ENCODE peak calls at places on chromosomes 4 and X, in four cellular contexts. F is K562, V is H1, K is GM12878. Y is an unnamed sample. For H3K4me1, the result is how much of the 10 kb centered on the place peaks cover.

GRCh38 chr4:186657766-186658165 is 65.9 kb downstream of the FAT1 start:
- DNase-seq in F (no peak), V (no peak), K (no peak), Y (peak)

GRCh38 chr4:2875556-2875955 is 31.9 kb downstream of the ADD1 start:
- DNase-seq in F (no peak), V (no peak), K (no peak), Y (no peak)

GRCh38 chr4:177554966-177555574 is 112.8 kb upstream of the AGA start:
- DNase-seq in F (peak), V (no peak), K (no peak), Y (no peak)

GRCh38 chr4:61200991-61201526 is 933 bp downstream of the ADGRL3 start:
- DNase-seq in F (no peak), V (no peak), K (no peak), Y (no peak)

GRCh38 chr4:2788532-2789103 is 4.3 kb upstream of the SH3BP2 start:
- DNase-seq in F (peak), V (no peak), K (no peak), Y (no peak)

GRCh38 chr4:16783119-16783518 is 115.3 kb downstream of the LDB2 start:
- DNase-seq in F (no peak), V (no peak), K (no peak), Y (no peak)

GRCh38 chr4:13476915-13477314 is 7.2 kb downstream of the RAB28 start:
- DNase-seq in F (no peak), V (no peak), K (no peak), Y (no peak)

GRCh38 chr4:106329027-106329618 is 12.8 kb downstream of the AIMP1 start:
- DNase-seq in F (peak), V (no peak), K (no peak), Y (peak)

GRCh38 chr4:37771771-37772170 is 54.7 kb upstream of the PGM2 start:
- DNase-seq in F (no peak), V (no peak), K (no peak), Y (no peak)

GRCh38 chr4:185932491-185932890 is 120.5 kb upstream of the SORBS2 start:
- DNase-seq in F (no peak), V (no peak), K (no peak), Y (no peak)

GRCh38 chrX:134101636-134102035 is 116.2 kb upstream of the GPC3 start:
- DNase-seq in F (no peak), V (no peak), K (no peak), Y (no peak)

GRCh38 chrX:20225488-20225833 is 41.2 kb downstream of the RPS6KA3 start:
- DNase-seq in F (no peak), V (no peak), K (no peak), Y (no peak)

GRCh38 chr4:148441986-148442829 is at the start of gene NR3C2:
- DNase-seq in F (peak), V (peak), K (peak), Y (peak)

GRCh38 chrX:16196829-16197228 is 29.5 kb downstream of the MAGEB17 start:
- DNase-seq in F (no peak), V (no peak), K (no peak), Y (no peak)

GRCh38 chr4:23884261-23884660 is 5.6 kb downstream of the PPARGC1A start:
- DNase-seq in F (no peak), V (no peak), K (no peak), Y (no peak)

GRCh38 chr4:84814100-84814750 is 152.3 kb downstream of the WDFY3 start:
- DNase-seq in F (no peak), V (no peak), K (no peak), Y (peak)

GRCh38 chr4:128566688-128567087 is 242.8 kb upstream of the JADE1 start:
- DNase-seq in F (no peak), V (no peak), K (no peak), Y (no peak)

GRCh38 chr4:3009422-3009821 is 46.1 kb downstream of the GRK4 start:
- DNase-seq in F (no peak), V (no peak), K (no peak), Y (peak)

GRCh38 chr4:26459054-26459755 is 31.1 kb downstream of the CCKAR start:
- DNase-seq in F (peak), V (peak), K (peak), Y (peak)

GRCh38 chrX:18769812-18770573 is 62.5 kb downstream of the PPEF1 start:
- DNase-seq in F (no peak), V (no peak), K (no peak), Y (no peak)

GRCh38 chr4:156322592-156322991 is 368.9 kb upstream of the CTSO start:
- DNase-seq in F (no peak), V (no peak), K (no peak), Y (no peak)

GRCh38 chr4:188289531-188289930 is 150.3 kb downstream of the TRIML1 start:
- DNase-seq in F (no peak), V (no peak), K (no peak), Y (no peak)

GRCh38 chr4:87030124-87030523 is 95.3 kb downstream of the AFF1 start:
- DNase-seq in F (no peak), V (no peak), K (no peak), Y (no peak)

GRCh38 chr4:101200561-101200960 is 146.8 kb downstream of the PPP3CA start:
- DNase-seq in F (no peak), V (no peak), K (no peak), Y (peak)

GRCh38 chrX:136065044-136065671 is 79.9 kb downstream of the SLC9A6 start:
- DNase-seq in F (no peak), V (no peak), K (no peak), Y (peak)

GRCh38 chrX:65985922-65986588 is 53.8 kb downstream of the VSIG4 start:
- DNase-seq in F (peak), V (no peak), K (peak), Y (peak)

GRCh38 chrX:44569122-44569521 is 26.5 kb upstream of the FUNDC1 start:
- DNase-seq in F (no peak), V (no peak), K (no peak), Y (no peak)

GRCh38 chr4:113368056-113368455 is 318.6 kb downstream of the ANK2 start:
- DNase-seq in F (no peak), V (no peak), K (no peak), Y (no peak)

GRCh38 chr4:92091335-92091734 is 212.4 kb upstream of the GRID2 start:
- DNase-seq in F (no peak), V (peak), K (no peak), Y (peak)

DNA sequence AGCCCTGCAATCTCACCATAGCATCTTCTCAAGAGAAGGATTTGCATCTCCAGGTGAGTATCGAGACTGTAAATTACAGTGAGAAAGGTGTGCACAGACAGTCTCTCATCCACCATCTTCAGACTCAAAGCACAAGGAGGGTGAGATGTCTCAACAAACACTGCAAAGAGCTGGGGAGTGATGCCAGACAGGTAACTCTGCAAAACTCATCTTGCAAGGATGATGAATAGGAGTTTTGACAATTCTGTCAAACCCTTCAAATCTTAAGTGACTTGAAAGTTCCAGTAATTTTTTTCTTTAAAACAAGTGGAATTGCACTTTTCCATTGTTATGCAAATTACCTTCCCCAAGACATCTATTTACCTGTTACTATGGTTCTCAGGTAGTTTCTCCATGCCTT is 277.2 kb upstream of the VCX3A start:
- DNase-seq in F (no peak), V (no peak), K (no peak), Y (no peak)
- TF ChIP-seq EP300 in F (no peak), V (no peak), K (no peak), Y (no peak)

GRCh38 chrX:71618787-71619186 is 476 bp upstream of the CXCR3 start:
- DNase-seq in F (no peak), V (no peak), K (no peak), Y (no peak)

GRCh38 chrX:71618303-71618721 is at the start of gene CXCR3:
- DNase-seq in F (no peak), V (no peak), K (peak), Y (no peak)

GRCh38 chrX:71617742-71618141 is 569 bp downstream of the CXCR3 start:
- DNase-seq in F (no peak), V (no peak), K (no peak), Y (no peak)

GRCh38 chrX:71616672-71617529 is 1.4 kb downstream of the CXCR3 start:
- DNase-seq in F (no peak), V (no peak), K (no peak), Y (peak)

DNA sequence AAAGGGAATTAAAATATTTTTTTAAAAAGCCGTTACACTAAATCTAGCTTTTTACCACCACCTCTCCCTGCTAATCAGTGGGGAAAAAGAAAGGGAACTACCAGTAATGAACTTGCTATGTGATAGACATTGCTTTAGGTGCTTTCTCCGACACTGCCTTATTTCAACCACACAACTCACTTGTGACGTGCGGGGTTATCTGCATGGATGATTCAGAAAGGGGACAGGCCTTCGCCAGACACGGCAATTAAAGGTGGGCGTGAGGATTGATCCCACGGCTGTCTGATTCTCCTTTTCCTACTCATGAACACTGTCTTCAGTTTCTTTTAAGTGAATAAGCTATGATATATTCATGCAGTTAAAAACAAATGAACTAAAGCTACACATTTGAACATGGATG is 882 bp upstream of the CXCR3 start:
- DNase-seq in F (no peak), V (no peak), K (no peak), Y (no peak)
- H3K4me1 ChIP-seq in F (under half), V (under half), K (under half), Y (under half)

GRCh38 chrX:39828971-39829370 is 268.8 kb downstream of the BCOR start:
- DNase-seq in F (no peak), V (no peak), K (no peak), Y (no peak)
- TF ChIP-seq SRF in F (no peak), V (no peak), K (no peak), Y (no peak)

GRCh38 chr4:176525576-176525975 is 205.8 kb downstream of the SPCS3 start:
- DNase-seq in F (no peak), V (no peak), K (no peak), Y (no peak)

GRCh38 chr4:176529574-176529973 is 209.8 kb downstream of the SPCS3 start:
- DNase-seq in F (no peak), V (no peak), K (no peak), Y (no peak)

DNA sequence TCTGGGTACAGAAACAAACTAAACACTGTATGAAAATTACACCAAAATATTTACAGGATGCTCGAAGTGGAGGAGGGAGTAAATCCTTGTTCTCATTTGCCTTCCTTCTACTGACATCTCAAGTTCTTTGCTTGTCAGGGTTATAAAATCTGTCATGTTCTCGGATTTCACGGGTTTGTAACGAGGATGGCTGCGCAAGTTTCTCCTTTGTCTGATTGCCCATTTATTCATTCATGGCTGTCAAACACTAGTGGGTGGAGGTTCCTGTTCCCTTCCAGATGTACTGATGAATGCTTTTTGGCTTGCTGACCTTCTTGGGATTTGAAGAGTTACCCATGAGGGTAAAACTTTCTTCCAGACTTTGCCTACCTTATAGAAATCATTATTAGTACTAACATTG is 206.9 kb downstream of the SPCS3 start:
- DNase-seq in F (no peak), V (no peak), K (no peak), Y (no peak)
- TF ChIP-seq EP300 in F (no peak), V (no peak), K (no peak), Y (no peak)

GRCh38 chrX:154734101-154734781 is 16.6 kb downstream of the GAB3 start:
- DNase-seq in F (no peak), V (no peak), K (no peak), Y (no peak)
- H3K4me1 ChIP-seq in F (half or more), V (under half), K (under half), Y (under half)

GRCh38 chr4:93319011-93319410 is 509.5 kb upstream of the ATOH1 start:
- DNase-seq in F (no peak), V (no peak), K (no peak), Y (no peak)

GRCh38 chr4:93313207-93313606 is 515.3 kb upstream of the ATOH1 start:
- DNase-seq in F (no peak), V (no peak), K (no peak), Y (no peak)

GRCh38 chr4:93312299-93312698 is 516.3 kb upstream of the ATOH1 start:
- DNase-seq in F (no peak), V (no peak), K (no peak), Y (no peak)

GRCh38 chr4:93317046-93317445 is 511.5 kb upstream of the ATOH1 start:
- DNase-seq in F (no peak), V (no peak), K (no peak), Y (no peak)

GRCh38 chr4:93317571-93317970 is 511.0 kb upstream of the ATOH1 start:
- DNase-seq in F (no peak), V (no peak), K (no peak), Y (no peak)
- TF ChIP-seq SRF in F (no peak), V (no peak), K (no peak), Y (no peak)

DNA sequence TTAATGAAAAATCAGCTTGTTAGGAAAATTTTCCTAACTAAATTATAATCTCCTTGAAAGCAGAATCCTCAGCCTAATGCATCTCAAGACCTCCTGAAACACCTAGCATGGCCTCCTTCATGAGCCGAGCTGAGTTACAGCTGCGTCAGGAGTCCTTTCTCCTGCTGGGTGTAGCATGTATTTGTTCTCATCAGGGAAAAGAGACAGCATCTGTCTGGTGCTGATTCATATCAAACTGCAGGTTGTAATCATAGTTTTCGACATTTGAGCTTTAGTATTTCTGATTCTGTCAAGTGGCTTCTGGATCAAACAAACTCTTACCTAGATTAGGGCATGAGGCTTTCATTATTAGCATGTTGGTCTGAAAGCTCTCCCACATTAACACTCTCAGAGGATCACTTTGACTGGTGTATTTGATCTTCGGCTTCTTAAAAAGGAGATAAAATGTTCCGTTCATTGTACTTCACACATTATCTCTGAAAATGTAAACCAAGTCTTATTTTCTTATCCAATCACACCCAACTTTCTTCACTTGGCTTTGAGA is 140.1 kb upstream of the FRG1 start:
- DNase-seq in F (no peak), V (no peak), K (no peak), Y (no peak)
- TF ChIP-seq EP300 in F (no peak), V (no peak), K (no peak), Y (no peak)

Y was measured in HepG2.